ENCODE peak calls at places on chromosomes 6 and 20, in six cellular contexts. R, C, P, A, I and B are unnamed samples.

GRCh38 chr6:81727876-81728517 is 24.5 kb downstream of the TENT5A start:
- DNase-seq in I (peak), P (no peak), R (no peak), C (no peak), A (no peak), B (no peak)

GRCh38 chr20:33277471-33278441 is 5.3 kb upstream of the BPIFB1 start:
- DNase-seq in R (no peak), A (no peak), I (peak), C (no peak), P (no peak), B (peak)

GRCh38 chr20:33733654-33734576 is 2.1 kb downstream of the ZNF341 start:
- DNase-seq in P (no peak), R (peak), I (peak), C (no peak), A (peak), B (no peak)

GRCh38 chr6:112441607-112442006 is 94.5 kb downstream of the RFPL4B start:
- DNase-seq in R (no peak), P (no peak), C (no peak), I (no peak), A (no peak), B (no peak)

GRCh38 chr20:17436664-17437063 is 94.5 kb downstream of the BFSP1 start:
- DNase-seq in P (no peak), I (no peak), C (no peak), R (no peak), A (no peak), B (no peak)

GRCh38 chr20:19964289-19965263 is 52.6 kb upstream of the NAA20 start:
- DNase-seq in C (peak), R (peak), P (peak), I (peak), A (peak), B (no peak)

GRCh38 chr6:56475736-56476457 is 166.8 kb downstream of the DST start:
- DNase-seq in A (no peak), I (peak), C (no peak), P (no peak), R (no peak), B (peak)

GRCh38 chr6:29974901-29975560 is 32.7 kb downstream of the HLA-A start:
- DNase-seq in P (no peak), R (no peak), A (no peak), C (no peak), I (no peak), B (no peak)

GRCh38 chr20:24751551-24751950 is 197.5 kb upstream of the CST7 start:
- DNase-seq in A (no peak), I (no peak), R (no peak), P (no peak), C (no peak), B (no peak)

GRCh38 chr6:38719358-38719757 is 4.2 kb downstream of the DNAH8 start:
- DNase-seq in P (no peak), A (no peak), R (no peak), C (no peak), I (no peak), B (no peak)

GRCh38 chr6:38722727-38723334 is 7.7 kb downstream of the DNAH8 start:
- DNase-seq in C (no peak), R (no peak), I (no peak), P (no peak), A (no peak), B (no peak)

GRCh38 chr6:38716825-38717224 is 1.7 kb downstream of the DNAH8 start:
- DNase-seq in A (no peak), P (no peak), C (no peak), R (no peak), I (no peak), B (no peak)

GRCh38 chr6:38722037-38722436 is 6.9 kb downstream of the DNAH8 start:
- DNase-seq in C (no peak), R (no peak), I (no peak), P (no peak), A (no peak), B (no peak)

GRCh38 chr6:38720295-38720694 is 5.2 kb downstream of the DNAH8 start:
- DNase-seq in A (no peak), I (no peak), R (no peak), C (no peak), P (no peak), B (peak)
- TF ChIP-seq CTCF in A (no peak), I (no peak), R (no peak), C (no peak), P (no peak), B (peak)

GRCh38 chr6:135830971-135831370 is 20.5 kb upstream of the PDE7B start:
- DNase-seq in C (no peak), I (no peak), P (no peak), R (no peak), A (no peak), B (no peak)
- H3K4me3 ChIP-seq in C (no peak), I (no peak), P (no peak), R (no peak), A (no peak), B (no peak)

GRCh38 chr6:38713812-38714211 is 1.3 kb upstream of the DNAH8 start:
- DNase-seq in P (no peak), R (no peak), A (no peak), C (no peak), I (no peak), B (no peak)

GRCh38 chr6:38702471-38703397 is at the start of gene GLO1:
- DNase-seq in I (peak), R (peak), C (peak), A (peak), P (peak), B (peak)

GRCh38 chr6:38703949-38704348 is 1.0 kb upstream of the GLO1 start:
- DNase-seq in A (no peak), C (no peak), P (no peak), I (no peak), R (no peak), B (no peak)

GRCh38 chr6:38705924-38706323 is 3.0 kb upstream of the GLO1 start:
- DNase-seq in I (no peak), A (no peak), C (no peak), R (no peak), P (no peak), B (no peak)

GRCh38 chr6:38708483-38708882 is 5.5 kb upstream of the GLO1 start:
- DNase-seq in I (no peak), P (no peak), A (no peak), C (no peak), R (no peak), B (no peak)
- TF ChIP-seq CTCF in I (no peak), P (no peak), A (no peak), C (no peak), R (no peak), B (no peak)

GRCh38 chr6:130966581-130966980 is 96.5 kb downstream of the EPB41L2 start:
- DNase-seq in P (no peak), C (no peak), I (no peak), R (no peak), A (no peak), B (no peak)

GRCh38 chr6:130967502-130968469 is 95.3 kb downstream of the EPB41L2 start:
- DNase-seq in C (no peak), I (no peak), A (no peak), R (no peak), P (no peak), B (no peak)

GRCh38 chr6:130970839-130971410 is 92.1 kb downstream of the EPB41L2 start:
- DNase-seq in A (no peak), P (no peak), C (no peak), R (no peak), I (no peak), B (no peak)

GRCh38 chr6:130969807-130970491 is 93.1 kb downstream of the EPB41L2 start:
- DNase-seq in R (no peak), C (no peak), P (peak), I (no peak), A (no peak), B (no peak)

DNA sequence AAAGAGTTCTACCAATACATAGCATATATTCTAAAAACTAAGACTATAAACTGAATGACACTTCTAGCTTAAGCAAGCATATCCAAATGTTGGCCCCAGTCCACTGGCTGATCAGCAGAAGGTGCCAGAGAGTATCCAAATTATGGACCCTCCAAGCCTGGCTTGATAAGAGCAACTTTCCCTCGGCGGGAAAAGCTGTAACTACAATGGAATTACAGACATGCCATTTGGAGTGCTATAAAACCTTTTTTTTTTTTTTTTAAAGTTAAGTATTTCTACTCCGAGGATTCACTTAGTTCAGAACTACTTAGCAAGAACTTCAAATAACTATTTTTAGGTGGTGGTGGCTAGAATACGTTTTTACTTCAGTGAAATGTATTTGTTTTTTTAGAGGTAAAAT is 94.6 kb downstream of the EPB41L2 start:
- DNase-seq in A (no peak), P (no peak), R (no peak), I (no peak), C (no peak), B (no peak)
- H3K4me3 ChIP-seq in A (no peak), P (no peak), R (no peak), I (no peak), C (peak), B (no peak)

DNA sequence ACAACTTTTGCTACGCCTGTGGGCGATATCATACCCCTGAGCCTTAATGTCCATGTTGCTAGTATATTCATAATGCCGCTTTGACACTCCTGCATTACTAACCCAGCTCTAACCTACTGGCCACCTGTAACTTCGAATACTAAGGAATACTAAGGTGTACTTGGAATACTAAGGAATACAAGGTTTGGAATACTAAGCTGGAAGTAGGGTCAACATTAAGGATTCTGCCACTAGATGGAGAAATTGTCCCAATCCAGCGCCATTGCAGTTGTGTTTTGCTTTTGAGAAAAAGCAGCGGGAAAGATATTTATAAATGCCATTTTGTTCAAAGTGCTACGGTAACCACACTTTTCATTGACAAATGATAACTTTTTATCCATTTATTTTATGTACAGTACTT is 10.7 kb downstream of the TBXT start:
- DNase-seq in P (no peak), I (no peak), R (no peak), C (no peak), A (no peak), B (no peak)
- TF ChIP-seq CTCF in P (no peak), I (peak), R (no peak), C (no peak), A (no peak), B (peak)

GRCh38 chr6:7086488-7086887 is 21.3 kb upstream of the RREB1 start:
- DNase-seq in A (peak), C (no peak), I (peak), R (no peak), P (peak), B (no peak)
- H3K4me3 ChIP-seq in A (no peak), C (peak), I (peak), R (peak), P (peak), B (peak)

DNA sequence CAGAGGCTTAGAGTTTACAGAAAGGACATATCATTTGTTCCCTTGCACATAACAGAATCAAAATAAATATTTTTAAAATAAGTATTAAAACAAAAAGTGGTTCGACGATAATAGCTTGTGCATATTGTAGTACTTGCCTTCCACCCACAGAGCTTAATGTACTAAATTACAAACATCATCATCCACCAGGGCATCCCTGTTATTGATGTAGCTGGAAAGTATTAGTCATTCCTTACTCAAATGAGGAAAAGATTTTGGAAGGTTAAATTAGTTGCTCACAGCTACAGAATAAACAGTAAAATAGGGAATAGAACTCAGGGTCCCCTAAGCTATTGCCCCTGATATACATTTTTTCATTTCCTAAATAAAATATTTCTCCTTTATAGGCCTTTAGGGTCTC is 150.3 kb downstream of the PTPRK start:
- DNase-seq in I (no peak), R (peak), C (no peak), A (no peak), P (no peak), B (no peak)
- TF ChIP-seq CTCF in I (no peak), R (no peak), C (no peak), A (no peak), P (no peak), B (no peak)

GRCh38 chr6:138593100-138593877 is 94.0 kb upstream of the NHSL1 start:
- DNase-seq in A (peak), P (no peak), C (peak), I (peak), R (peak), B (peak)
- H3K4me3 ChIP-seq in A (no peak), P (no peak), C (no peak), I (no peak), R (peak), B (peak)